ENCODE peak calls at places on chromosomes 3 and 15, in six cellular contexts. Q is fibroblast of lung, S is GM12865, I is right lobe of liver, U is lower lobe of right lung, F is MG63. P is an unnamed sample.

GRCh38 chr3:44045476-44046275 is 196.0 kb upstream of the TOPAZ1 start:
- DNase-seq in Q (peak), S (peak), I (no peak), U (peak), F (no peak), P (no peak)

GRCh38 chr3:33665294-33665693 is 52.8 kb downstream of the CLASP2 start:
- DNase-seq in Q (no peak), S (no peak), I (no peak), U (no peak), F (no peak), P (no peak)

GRCh38 chr3:42906085-42906904 is at the start of gene ZNF662:
- DNase-seq in Q (peak), S (no peak), I (peak), U (peak), F (no peak), P (no peak)

GRCh38 chr3:81216192-81216591 is 545.3 kb downstream of the GBE1 start:
- DNase-seq in Q (peak), S (no peak), I (no peak), U (no peak), F (peak), P (no peak)

GRCh38 chr15:54032066-54032465 is 53.8 kb downstream of the UNC13C start:
- DNase-seq in Q (no peak), S (no peak), I (no peak), U (no peak), F (no peak), P (no peak)

GRCh38 chr15:33852094-33852493 is 116.2 kb upstream of the CHRM5 start:
- DNase-seq in Q (peak), S (no peak), I (no peak), U (no peak), F (no peak), P (peak)

GRCh38 chr3:173938159-173938558 is 540.6 kb downstream of the NLGN1 start:
- DNase-seq in Q (peak), S (no peak), I (no peak), U (no peak), F (no peak), P (no peak)

GRCh38 chr3:64717872-64718613 is 30.2 kb upstream of the ADAMTS9 start:
- DNase-seq in Q (no peak), S (no peak), I (no peak), U (no peak), F (no peak), P (no peak)

GRCh38 chr3:151819910-151820309 is 6.0 kb downstream of the AADAC start:
- DNase-seq in Q (no peak), S (no peak), I (no peak), U (no peak), F (no peak), P (no peak)

GRCh38 chr15:75662823-75663519 is 15.3 kb downstream of the SNX33 start:
- DNase-seq in Q (no peak), S (no peak), I (no peak), U (no peak), F (no peak), P (no peak)

GRCh38 chr3:66441692-66442091 is 59.1 kb downstream of the LRIG1 start:
- DNase-seq in Q (no peak), S (no peak), I (no peak), U (no peak), F (no peak), P (no peak)

GRCh38 chr3:66444146-66444644 is 56.6 kb downstream of the LRIG1 start:
- DNase-seq in Q (no peak), S (no peak), I (no peak), U (no peak), F (no peak), P (no peak)

GRCh38 chr3:66443404-66443803 is 57.4 kb downstream of the LRIG1 start:
- DNase-seq in Q (no peak), S (no peak), I (no peak), U (no peak), F (no peak), P (no peak)

GRCh38 chr3:66441124-66441523 is 59.7 kb downstream of the LRIG1 start:
- DNase-seq in Q (peak), S (no peak), I (no peak), U (no peak), F (peak), P (peak)

DNA sequence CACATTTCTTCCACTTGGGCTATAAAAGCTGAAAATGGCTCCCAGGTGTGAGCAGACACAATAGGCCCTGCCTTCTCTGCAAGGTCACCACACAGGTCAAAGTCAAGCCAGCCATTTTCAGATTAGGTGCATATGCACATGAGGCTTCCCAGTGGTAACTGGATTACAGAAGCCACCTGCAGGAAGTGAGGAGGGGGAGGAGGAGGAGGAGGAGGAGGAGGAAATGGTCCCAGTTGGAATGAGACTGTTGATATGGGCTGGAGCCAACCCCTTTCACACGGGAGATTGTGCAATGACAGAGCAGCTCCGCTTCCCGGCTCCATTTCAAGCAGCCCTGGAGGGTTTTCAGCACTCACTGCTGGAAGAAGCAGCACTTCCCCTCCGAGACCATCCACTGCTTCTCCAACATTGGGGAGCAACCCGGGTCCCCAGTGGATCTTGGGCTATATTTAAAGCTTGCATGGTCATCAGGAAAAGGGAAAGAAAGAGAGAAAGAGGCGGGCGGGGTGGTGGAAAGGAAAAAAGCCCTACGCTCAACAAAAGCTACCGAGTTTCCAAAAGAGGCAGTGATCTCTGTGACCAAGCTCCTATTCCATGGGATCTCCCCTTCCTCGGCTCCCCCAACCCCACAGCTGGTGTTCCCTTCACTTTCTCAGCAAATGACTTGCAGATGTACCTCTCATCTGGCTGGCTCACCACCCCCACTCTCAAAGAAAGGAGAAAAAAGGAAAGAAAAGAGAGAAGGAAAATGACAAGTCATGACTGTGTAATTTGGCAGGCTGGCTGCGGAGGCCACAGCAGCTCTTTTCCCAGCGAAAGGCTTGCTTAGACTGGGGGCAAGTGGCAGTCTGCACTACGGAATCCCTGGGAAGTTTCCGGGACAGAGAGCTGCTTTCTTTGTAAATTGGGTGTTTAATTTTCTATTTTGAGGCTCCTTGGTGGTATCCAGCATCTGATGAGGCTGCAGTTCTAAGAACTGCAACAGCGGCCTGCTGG is 58.3 kb downstream of the LRIG1 start:
- DNase-seq in Q (peak), S (no peak), I (peak), U (peak), F (peak), P (no peak)
- H3K4me3 ChIP-seq in Q (peak), S (no peak), I (no peak), U (peak), F (no peak), P (no peak)

DNA sequence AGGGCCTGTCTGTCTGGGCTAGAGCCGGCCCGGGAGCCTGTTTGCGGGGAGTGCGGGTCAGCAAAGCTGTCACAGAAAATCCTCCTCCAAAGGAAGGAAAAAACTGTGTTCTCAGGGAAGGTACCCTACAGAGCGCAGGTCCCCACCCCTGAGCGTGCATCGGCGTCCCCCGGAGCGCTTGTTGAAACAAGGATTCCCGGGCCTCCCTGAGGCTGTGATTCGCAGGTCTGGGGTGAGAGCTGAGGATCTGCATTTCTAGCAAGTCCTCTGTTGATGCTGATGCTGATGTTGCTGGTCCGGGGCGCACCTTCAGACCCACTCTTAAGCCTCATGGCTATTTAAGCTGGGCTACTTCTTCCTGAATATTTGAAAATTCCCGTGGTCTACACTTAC is 226.3 kb upstream of the IGF1R start:
- DNase-seq in Q (no peak), S (no peak), I (no peak), U (no peak), F (no peak), P (no peak)
- H3K4me3 ChIP-seq in Q (no peak), S (no peak), I (no peak), U (peak), F (no peak), P (no peak)

GRCh38 chr15:67340630-67341029 is 86.0 kb downstream of the IQCH start:
- DNase-seq in Q (no peak), S (no peak), I (no peak), U (no peak), F (no peak), P (no peak)
- H3K4me3 ChIP-seq in Q (no peak), S (no peak), I (no peak), U (no peak), F (no peak), P (no peak)

GRCh38 chr3:197599089-197599765 is 43.5 kb upstream of the BDH1 start:
- DNase-seq in Q (peak), S (peak), I (no peak), U (peak), F (peak), P (peak)
- H3K4me3 ChIP-seq in Q (peak), S (no peak), I (no peak), U (no peak), F (no peak), P (no peak)

GRCh38 chr3:184581331-184582210 is 20.0 kb downstream of the EPHB3 start:
- DNase-seq in Q (no peak), S (no peak), I (peak), U (no peak), F (no peak), P (no peak)

GRCh38 chr3:184582998-184583344 is 21.4 kb downstream of the EPHB3 start:
- DNase-seq in Q (no peak), S (no peak), I (no peak), U (no peak), F (no peak), P (no peak)

GRCh38 chr3:184584001-184584891 is 22.7 kb downstream of the EPHB3 start:
- DNase-seq in Q (no peak), S (no peak), I (no peak), U (no peak), F (no peak), P (peak)

GRCh38 chr3:184583345-184584000 is 21.9 kb downstream of the EPHB3 start:
- DNase-seq in Q (no peak), S (no peak), I (no peak), U (no peak), F (no peak), P (no peak)

GRCh38 chr3:184582583-184582982 is 21.0 kb downstream of the EPHB3 start:
- DNase-seq in Q (no peak), S (no peak), I (no peak), U (no peak), F (no peak), P (peak)
- H3K4me3 ChIP-seq in Q (peak), S (no peak), I (peak), U (peak), F (no peak), P (peak)

P was measured in SJSA1.